ENCODE peak calls at places on chromosome 12, in four cellular contexts. One of them, this sample, is unnamed.

GRCh38 chr12:131135786-131136538 is 182.3 kb downstream of the ADGRD1 start:
- DNase-seq in transverse colon: no peak
- DNase-seq in ovary: no peak
- DNase-seq in nephron progenitor cell: no peak
- DNase-seq in this sample: no peak

GRCh38 chr12:118850244-118850825 is 131.0 kb upstream of the SRRM4 start:
- DNase-seq in nephron progenitor cell: peak; percentile 63
- DNase-seq in transverse colon: peak; percentile 10
- DNase-seq in ovary: no peak
- DNase-seq in this sample: peak; percentile 72

GRCh38 chr12:130155416-130156073 is 6.7 kb upstream of the FZD10 start:
- DNase-seq in transverse colon: no peak
- DNase-seq in nephron progenitor cell: no peak
- DNase-seq in ovary: no peak
- DNase-seq in this sample: no peak

GRCh38 chr12:44295958-44296623 is 460.2 kb downstream of the TMEM117 start:
- DNase-seq in transverse colon: no peak
- DNase-seq in ovary: no peak
- DNase-seq in nephron progenitor cell: no peak
- DNase-seq in this sample: no peak

GRCh38 chr12:5503774-5504173 is 71.9 kb downstream of the NTF3 start:
- DNase-seq in ovary: no peak
- DNase-seq in transverse colon: peak; percentile 83
- DNase-seq in nephron progenitor cell: no peak
- DNase-seq in this sample: no peak

GRCh38 chr12:119594399-119594730 is 791 bp downstream of the TMEM233 start:
- DNase-seq in nephron progenitor cell: peak; percentile 36
- DNase-seq in ovary: no peak
- DNase-seq in transverse colon: no peak
- DNase-seq in this sample: peak; percentile 34

GRCh38 chr12:14264316-14264715 is 101.2 kb upstream of the ATF7IP start:
- DNase-seq in ovary: no peak
- DNase-seq in transverse colon: no peak
- DNase-seq in nephron progenitor cell: no peak
- DNase-seq in this sample: no peak

GRCh38 chr12:105955976-105956375 is 182.8 kb downstream of the NUAK1 start:
- DNase-seq in ovary: no peak
- DNase-seq in transverse colon: no peak
- DNase-seq in nephron progenitor cell: no peak
- DNase-seq in this sample: no peak

GRCh38 chr12:83473408-83474095 is 786.8 kb downstream of the TMTC2 start:
- DNase-seq in transverse colon: no peak
- DNase-seq in nephron progenitor cell: no peak
- DNase-seq in ovary: no peak
- DNase-seq in this sample: no peak

GRCh38 chr12:57090456-57090855 is 1.5 kb downstream of the NAB2 start:
- DNase-seq in ovary: peak; percentile 39
- DNase-seq in nephron progenitor cell: no peak
- DNase-seq in transverse colon: no peak
- DNase-seq in this sample: no peak

GRCh38 chr12:3468329-3468728 is 22.7 kb upstream of the PRMT8 start:
- DNase-seq in ovary: no peak
- DNase-seq in transverse colon: no peak
- DNase-seq in nephron progenitor cell: no peak
- DNase-seq in this sample: no peak

GRCh38 chr12:15522574-15523187 is 200.4 kb downstream of the PTPRO start:
- DNase-seq in nephron progenitor cell: no peak
- DNase-seq in transverse colon: no peak
- DNase-seq in ovary: no peak
- DNase-seq in this sample: no peak

GRCh38 chr12:47863985-47864384 is 40.8 kb downstream of the VDR start:
- DNase-seq in nephron progenitor cell: no peak
- DNase-seq in transverse colon: no peak
- DNase-seq in ovary: no peak
- DNase-seq in this sample: no peak

GRCh38 chr12:90543393-90543792 is 411.6 kb downstream of the CCER1 start:
- DNase-seq in transverse colon: no peak
- DNase-seq in ovary: no peak
- DNase-seq in nephron progenitor cell: no peak
- DNase-seq in this sample: no peak

GRCh38 chr12:23853640-23854039 is 95.8 kb downstream of the SOX5 start:
- DNase-seq in ovary: no peak
- DNase-seq in nephron progenitor cell: no peak
- DNase-seq in transverse colon: no peak
- DNase-seq in this sample: no peak

GRCh38 chr12:43370299-43370698 is 181.7 kb downstream of the ADAMTS20 start:
- DNase-seq in transverse colon: no peak
- DNase-seq in ovary: no peak
- DNase-seq in nephron progenitor cell: no peak
- DNase-seq in this sample: no peak

GRCh38 chr12:121791671-121792496 is 1.6 kb downstream of the RHOF start:
- DNase-seq in transverse colon: peak; percentile 81
- DNase-seq in ovary: no peak
- DNase-seq in nephron progenitor cell: no peak
- DNase-seq in this sample: no peak

GRCh38 chr12:53969588-53970259 is 3.2 kb upstream of the HOXC11 start:
- DNase-seq in ovary: no peak
- DNase-seq in nephron progenitor cell: no peak
- DNase-seq in transverse colon: no peak
- DNase-seq in this sample: no peak

GRCh38 chr12:109961612-109962011 is 34.6 kb downstream of the GIT2 start:
- DNase-seq in transverse colon: no peak
- DNase-seq in ovary: no peak
- DNase-seq in nephron progenitor cell: no peak
- DNase-seq in this sample: no peak

GRCh38 chr12:113270709-113271009 is 49.4 kb downstream of the TPCN1 start:
- DNase-seq in transverse colon: no peak
- DNase-seq in ovary: peak; percentile 35
- DNase-seq in nephron progenitor cell: no peak
- DNase-seq in this sample: no peak

GRCh38 chr12:113918306-113918705 is 47.8 kb downstream of the RBM19 start:
- DNase-seq in nephron progenitor cell: no peak
- DNase-seq in ovary: no peak
- DNase-seq in transverse colon: no peak
- DNase-seq in this sample: no peak

GRCh38 chr12:6115389-6115788 is 9.1 kb downstream of the VWF start:
- DNase-seq in ovary: no peak
- DNase-seq in transverse colon: no peak
- DNase-seq in nephron progenitor cell: no peak
- DNase-seq in this sample: no peak

GRCh38 chr12:31238764-31239387 is 87.1 kb downstream of the SINHCAF start:
- DNase-seq in ovary: peak; percentile 57
- DNase-seq in transverse colon: peak; percentile 66
- DNase-seq in nephron progenitor cell: peak; percentile 73
- DNase-seq in this sample: peak; percentile 81

GRCh38 chr12:33663000-33663654 is 223.5 kb upstream of the SYT10 start:
- DNase-seq in transverse colon: no peak
- DNase-seq in nephron progenitor cell: no peak
- DNase-seq in ovary: no peak
- DNase-seq in this sample: no peak

GRCh38 chr12:79553863-79554574 is 136.7 kb downstream of the PAWR start:
- DNase-seq in transverse colon: no peak
- DNase-seq in ovary: no peak
- DNase-seq in nephron progenitor cell: no peak
- DNase-seq in this sample: no peak

GRCh38 chr12:48352157-48352775 is 1.5 kb upstream of the ZNF641 start:
- DNase-seq in ovary: no peak
- DNase-seq in nephron progenitor cell: no peak
- DNase-seq in transverse colon: no peak
- DNase-seq in this sample: no peak

GRCh38 chr12:46843811-46844210 is 18.0 kb upstream of the SLC38A4 start:
- DNase-seq in nephron progenitor cell: no peak
- DNase-seq in transverse colon: no peak
- DNase-seq in ovary: no peak
- DNase-seq in this sample: no peak
- TF ChIP-seq CTCF in nephron progenitor cell: no peak
- TF ChIP-seq CTCF in transverse colon: no peak
- TF ChIP-seq CTCF in ovary: no peak
- TF ChIP-seq CTCF in this sample: no peak

GRCh38 chr12:9378430-9378835 is 170.2 kb upstream of the PZP start:
- DNase-seq in nephron progenitor cell: peak; percentile 32
- DNase-seq in ovary: no peak
- DNase-seq in transverse colon: no peak
- DNase-seq in this sample: no peak
- TF ChIP-seq CTCF in nephron progenitor cell: peak; percentile 36
- TF ChIP-seq CTCF in ovary: no peak
- TF ChIP-seq CTCF in transverse colon: peak; percentile 47
- TF ChIP-seq CTCF in this sample: no peak

GRCh38 chr12:10960260-10960659 is 21.2 kb upstream of the TAS2R14 start:
- DNase-seq in nephron progenitor cell: no peak
- DNase-seq in ovary: no peak
- DNase-seq in transverse colon: no peak
- DNase-seq in this sample: no peak

GRCh38 chr12:10957741-10958140 is 18.7 kb upstream of the TAS2R14 start:
- DNase-seq in transverse colon: no peak
- DNase-seq in ovary: no peak
- DNase-seq in nephron progenitor cell: no peak
- DNase-seq in this sample: no peak

GRCh38 chr12:10956085-10956484 is 17.0 kb upstream of the TAS2R14 start:
- DNase-seq in nephron progenitor cell: no peak
- DNase-seq in ovary: no peak
- DNase-seq in transverse colon: no peak
- DNase-seq in this sample: no peak

GRCh38 chr12:10965511-10965910 is 21.2 kb downstream of the TAS2R50 start:
- DNase-seq in nephron progenitor cell: no peak
- DNase-seq in transverse colon: no peak
- DNase-seq in ovary: no peak
- DNase-seq in this sample: no peak

GRCh38 chr12:10959777-10960176 is 20.7 kb upstream of the TAS2R14 start:
- DNase-seq in nephron progenitor cell: no peak
- DNase-seq in ovary: no peak
- DNase-seq in transverse colon: no peak
- DNase-seq in this sample: no peak
- TF ChIP-seq CTCF in nephron progenitor cell: no peak
- TF ChIP-seq CTCF in ovary: no peak
- TF ChIP-seq CTCF in transverse colon: no peak
- TF ChIP-seq CTCF in this sample: no peak

DNA sequence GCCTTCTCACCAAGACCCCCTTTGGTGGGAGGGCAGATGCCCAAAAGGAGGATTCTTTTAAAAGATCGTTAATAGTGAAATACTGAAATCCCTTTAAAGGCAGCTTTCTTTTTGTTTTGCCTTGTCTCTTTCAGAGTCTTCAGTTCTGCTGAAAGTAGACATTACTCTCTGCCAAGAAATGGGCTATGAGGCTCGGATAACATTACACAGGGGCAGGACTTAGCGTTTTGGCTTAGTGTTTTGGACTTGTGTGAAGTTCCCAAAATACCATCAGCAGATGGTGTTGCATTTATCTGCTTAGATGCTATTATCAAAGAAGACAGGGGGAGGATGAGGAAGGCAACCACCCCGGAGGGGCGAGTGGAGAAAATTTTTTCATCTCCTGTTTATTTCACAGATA is 88.3 kb upstream of the METAP2 start:
- DNase-seq in ovary: no peak
- DNase-seq in transverse colon: no peak
- DNase-seq in nephron progenitor cell: no peak
- DNase-seq in this sample: no peak
- TF ChIP-seq CTCF in ovary: no peak
- TF ChIP-seq CTCF in transverse colon: no peak
- TF ChIP-seq CTCF in nephron progenitor cell: no peak
- TF ChIP-seq CTCF in this sample: no peak

DNA sequence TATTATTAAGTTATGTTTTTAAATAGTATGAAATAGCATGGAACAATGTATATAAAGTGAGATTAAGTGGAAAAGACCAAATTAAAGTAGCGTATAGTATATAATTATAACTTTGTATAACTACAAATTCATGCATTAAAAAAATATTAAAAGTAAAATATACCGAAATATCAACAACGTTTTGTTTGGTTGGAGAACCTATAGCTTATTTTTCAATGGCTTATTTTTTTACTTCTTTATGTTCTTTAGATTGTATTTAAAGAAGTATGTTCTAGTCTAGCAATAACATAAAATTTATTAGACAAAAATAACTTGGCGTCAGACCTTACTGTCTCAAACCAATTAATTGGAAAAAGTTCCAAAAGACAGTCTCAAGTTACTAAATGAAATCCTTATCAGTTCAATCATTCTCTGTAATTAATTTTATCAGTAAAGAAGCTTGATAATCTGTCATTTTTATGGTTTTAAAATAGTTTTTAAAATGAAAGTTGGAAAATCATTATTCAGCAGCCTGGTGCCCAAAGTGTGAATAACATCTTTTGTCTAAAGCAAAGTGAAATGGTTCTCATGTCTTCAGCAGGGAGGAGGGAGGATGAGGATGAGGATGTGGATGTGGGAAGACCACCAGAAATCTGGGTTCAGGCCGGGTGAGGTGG is 46.7 kb downstream of the IRAK3 start:
- DNase-seq in ovary: no peak
- DNase-seq in nephron progenitor cell: no peak
- DNase-seq in transverse colon: no peak
- DNase-seq in this sample: no peak
- TF ChIP-seq CTCF in ovary: no peak
- TF ChIP-seq CTCF in nephron progenitor cell: no peak
- TF ChIP-seq CTCF in transverse colon: no peak
- TF ChIP-seq CTCF in this sample: peak; percentile 32

GRCh38 chr12:41407240-41407799 is 219.2 kb downstream of the PDZRN4 start:
- DNase-seq in transverse colon: no peak
- DNase-seq in nephron progenitor cell: peak; percentile 2
- DNase-seq in ovary: no peak
- DNase-seq in this sample: no peak

DNA sequence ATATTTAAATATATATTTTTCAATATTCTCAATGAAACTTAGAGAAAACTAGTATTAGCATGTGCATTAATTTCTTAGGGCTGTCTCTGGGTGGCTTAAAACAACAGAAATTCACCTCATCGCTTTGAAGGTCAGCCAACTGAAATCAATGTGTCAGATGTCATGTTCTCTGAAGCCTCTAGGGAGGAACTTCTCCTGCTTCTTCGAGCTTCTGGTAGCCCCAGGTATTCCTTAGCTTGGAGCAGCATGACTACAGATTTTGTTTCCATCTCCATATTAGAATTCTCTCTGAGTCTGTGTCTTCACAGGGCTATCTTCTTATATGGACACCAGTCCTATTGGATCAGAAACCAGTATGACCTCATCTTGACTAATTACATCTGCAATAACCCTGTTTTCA is 221.5 kb downstream of the PDZRN4 start:
- DNase-seq in transverse colon: no peak
- DNase-seq in ovary: no peak
- DNase-seq in nephron progenitor cell: no peak
- DNase-seq in this sample: no peak
- TF ChIP-seq CTCF in transverse colon: no peak
- TF ChIP-seq CTCF in ovary: no peak
- TF ChIP-seq CTCF in nephron progenitor cell: no peak
- TF ChIP-seq CTCF in this sample: no peak

DNA sequence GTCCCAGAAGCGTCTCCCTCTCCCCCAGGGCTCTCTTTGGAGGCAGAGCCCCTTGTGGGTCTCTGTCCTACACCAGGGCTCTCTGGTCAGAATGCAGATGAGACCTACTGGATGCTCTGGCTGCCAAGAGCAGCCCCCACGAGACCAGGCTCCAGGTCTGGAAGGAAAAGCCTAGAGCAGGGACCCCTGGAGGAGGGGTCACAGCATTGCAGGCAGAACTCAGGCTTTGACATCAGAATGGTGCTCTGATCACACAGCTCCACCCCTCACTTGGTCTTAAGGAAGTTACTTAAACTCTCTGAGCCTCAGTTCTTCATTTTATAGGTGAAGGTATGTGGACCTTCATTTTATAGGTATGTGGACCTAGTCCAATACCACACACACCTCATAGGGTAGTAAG is 83.1 kb downstream of the ARL6IP4 start:
- DNase-seq in ovary: no peak
- DNase-seq in transverse colon: no peak
- DNase-seq in nephron progenitor cell: no peak
- DNase-seq in this sample: peak; percentile 62
- TF ChIP-seq CTCF in ovary: no peak
- TF ChIP-seq CTCF in transverse colon: no peak
- TF ChIP-seq CTCF in nephron progenitor cell: peak; percentile 38
- TF ChIP-seq CTCF in this sample: peak; percentile 80